ENCODE peak calls at places on chromosomes 4 and X, in eight cellular contexts. One of them, this sample, is unnamed.

GRCh38 chr4:99723555-99724450 is 66.2 kb upstream of the C4orf54 start:
- DNase-seq in DMS153: no peak
- DNase-seq in AG04450: peak
- DNase-seq in activated CD4-positive, alpha-beta T cell treated with anti-CD3 and anti-CD28 coated beads, Interleukin-2, amount 50 U/mL, for 4 hours: no peak
- DNase-seq in stimulated activated CD8-positive, alpha-beta memory T cell treated with anti-CD3 and anti-CD28 coated beads, Interleukin-7, amount 100 ng/mL, for 24 hours: no peak
- DNase-seq in IMR-90: peak
- DNase-seq in stimulated activated CD4-positive, alpha-beta T cell treated with anti-CD3 and anti-CD28 coated beads, Interleukin-4, amount 100 ng/mL, for 48 hours: no peak
- DNase-seq in naive thymus-derived CD8-positive, alpha-beta T cell: no peak
- DNase-seq in this sample: no peak

GRCh38 chrX:19899234-19899788 is 11.9 kb upstream of the SH3KBP1 start:
- DNase-seq in DMS153: no peak
- DNase-seq in AG04450: no peak
- DNase-seq in activated CD4-positive, alpha-beta T cell treated with anti-CD3 and anti-CD28 coated beads, Interleukin-2, amount 50 U/mL, for 4 hours: no peak
- DNase-seq in stimulated activated CD8-positive, alpha-beta memory T cell treated with anti-CD3 and anti-CD28 coated beads, Interleukin-7, amount 100 ng/mL, for 24 hours: no peak
- DNase-seq in IMR-90: no peak
- DNase-seq in stimulated activated CD4-positive, alpha-beta T cell treated with anti-CD3 and anti-CD28 coated beads, Interleukin-4, amount 100 ng/mL, for 48 hours: no peak
- DNase-seq in naive thymus-derived CD8-positive, alpha-beta T cell: no peak
- DNase-seq in this sample: no peak

GRCh38 chr4:42436950-42437349 is 39.7 kb downstream of the SHISA3 start:
- DNase-seq in DMS153: no peak
- DNase-seq in AG04450: no peak
- DNase-seq in activated CD4-positive, alpha-beta T cell treated with anti-CD3 and anti-CD28 coated beads, Interleukin-2, amount 50 U/mL, for 4 hours: no peak
- DNase-seq in stimulated activated CD8-positive, alpha-beta memory T cell treated with anti-CD3 and anti-CD28 coated beads, Interleukin-7, amount 100 ng/mL, for 24 hours: no peak
- DNase-seq in IMR-90: no peak
- DNase-seq in stimulated activated CD4-positive, alpha-beta T cell treated with anti-CD3 and anti-CD28 coated beads, Interleukin-4, amount 100 ng/mL, for 48 hours: no peak
- DNase-seq in naive thymus-derived CD8-positive, alpha-beta T cell: no peak
- DNase-seq in this sample: no peak

GRCh38 chr4:8706221-8707044 is 113.9 kb downstream of the CPZ start:
- DNase-seq in DMS153: no peak
- DNase-seq in AG04450: no peak
- DNase-seq in activated CD4-positive, alpha-beta T cell treated with anti-CD3 and anti-CD28 coated beads, Interleukin-2, amount 50 U/mL, for 4 hours: no peak
- DNase-seq in stimulated activated CD8-positive, alpha-beta memory T cell treated with anti-CD3 and anti-CD28 coated beads, Interleukin-7, amount 100 ng/mL, for 24 hours: no peak
- DNase-seq in IMR-90: no peak
- DNase-seq in stimulated activated CD4-positive, alpha-beta T cell treated with anti-CD3 and anti-CD28 coated beads, Interleukin-4, amount 100 ng/mL, for 48 hours: no peak
- DNase-seq in naive thymus-derived CD8-positive, alpha-beta T cell: no peak
- DNase-seq in this sample: no peak

GRCh38 chrX:2387614-2388239 is 113.0 kb downstream of the DHRSX start:
- DNase-seq in DMS153: no peak
- DNase-seq in AG04450: no peak
- DNase-seq in activated CD4-positive, alpha-beta T cell treated with anti-CD3 and anti-CD28 coated beads, Interleukin-2, amount 50 U/mL, for 4 hours: no peak
- DNase-seq in stimulated activated CD8-positive, alpha-beta memory T cell treated with anti-CD3 and anti-CD28 coated beads, Interleukin-7, amount 100 ng/mL, for 24 hours: no peak
- DNase-seq in IMR-90: peak
- DNase-seq in stimulated activated CD4-positive, alpha-beta T cell treated with anti-CD3 and anti-CD28 coated beads, Interleukin-4, amount 100 ng/mL, for 48 hours: no peak
- DNase-seq in naive thymus-derived CD8-positive, alpha-beta T cell: no peak
- DNase-seq in this sample: no peak

GRCh38 chrX:30806187-30806728 is 82.8 kb downstream of the TAB3 start:
- DNase-seq in DMS153: no peak
- DNase-seq in AG04450: no peak
- DNase-seq in activated CD4-positive, alpha-beta T cell treated with anti-CD3 and anti-CD28 coated beads, Interleukin-2, amount 50 U/mL, for 4 hours: no peak
- DNase-seq in stimulated activated CD8-positive, alpha-beta memory T cell treated with anti-CD3 and anti-CD28 coated beads, Interleukin-7, amount 100 ng/mL, for 24 hours: no peak
- DNase-seq in IMR-90: no peak
- DNase-seq in stimulated activated CD4-positive, alpha-beta T cell treated with anti-CD3 and anti-CD28 coated beads, Interleukin-4, amount 100 ng/mL, for 48 hours: no peak
- DNase-seq in naive thymus-derived CD8-positive, alpha-beta T cell: no peak
- DNase-seq in this sample: no peak

GRCh38 chr4:21769404-21770147 is 179.0 kb downstream of the KCNIP4 start:
- DNase-seq in DMS153: no peak
- DNase-seq in AG04450: no peak
- DNase-seq in activated CD4-positive, alpha-beta T cell treated with anti-CD3 and anti-CD28 coated beads, Interleukin-2, amount 50 U/mL, for 4 hours: no peak
- DNase-seq in stimulated activated CD8-positive, alpha-beta memory T cell treated with anti-CD3 and anti-CD28 coated beads, Interleukin-7, amount 100 ng/mL, for 24 hours: no peak
- DNase-seq in IMR-90: peak
- DNase-seq in stimulated activated CD4-positive, alpha-beta T cell treated with anti-CD3 and anti-CD28 coated beads, Interleukin-4, amount 100 ng/mL, for 48 hours: no peak
- DNase-seq in naive thymus-derived CD8-positive, alpha-beta T cell: no peak
- DNase-seq in this sample: no peak

GRCh38 chrX:16822723-16823122 is 36.5 kb downstream of the TXLNG start:
- DNase-seq in DMS153: no peak
- DNase-seq in AG04450: no peak
- DNase-seq in activated CD4-positive, alpha-beta T cell treated with anti-CD3 and anti-CD28 coated beads, Interleukin-2, amount 50 U/mL, for 4 hours: no peak
- DNase-seq in stimulated activated CD8-positive, alpha-beta memory T cell treated with anti-CD3 and anti-CD28 coated beads, Interleukin-7, amount 100 ng/mL, for 24 hours: no peak
- DNase-seq in IMR-90: peak
- DNase-seq in stimulated activated CD4-positive, alpha-beta T cell treated with anti-CD3 and anti-CD28 coated beads, Interleukin-4, amount 100 ng/mL, for 48 hours: no peak
- DNase-seq in naive thymus-derived CD8-positive, alpha-beta T cell: no peak
- DNase-seq in this sample: no peak

GRCh38 chr4:8123389-8123788 is 35.2 kb downstream of the ABLIM2 start:
- DNase-seq in DMS153: no peak
- DNase-seq in AG04450: no peak
- DNase-seq in activated CD4-positive, alpha-beta T cell treated with anti-CD3 and anti-CD28 coated beads, Interleukin-2, amount 50 U/mL, for 4 hours: no peak
- DNase-seq in stimulated activated CD8-positive, alpha-beta memory T cell treated with anti-CD3 and anti-CD28 coated beads, Interleukin-7, amount 100 ng/mL, for 24 hours: no peak
- DNase-seq in IMR-90: no peak
- DNase-seq in stimulated activated CD4-positive, alpha-beta T cell treated with anti-CD3 and anti-CD28 coated beads, Interleukin-4, amount 100 ng/mL, for 48 hours: no peak
- DNase-seq in naive thymus-derived CD8-positive, alpha-beta T cell: no peak
- DNase-seq in this sample: no peak

GRCh38 chr4:163738521-163738920 is 244.0 kb downstream of the TMA16 start:
- DNase-seq in DMS153: no peak
- DNase-seq in AG04450: no peak
- DNase-seq in activated CD4-positive, alpha-beta T cell treated with anti-CD3 and anti-CD28 coated beads, Interleukin-2, amount 50 U/mL, for 4 hours: no peak
- DNase-seq in stimulated activated CD8-positive, alpha-beta memory T cell treated with anti-CD3 and anti-CD28 coated beads, Interleukin-7, amount 100 ng/mL, for 24 hours: no peak
- DNase-seq in IMR-90: no peak
- DNase-seq in stimulated activated CD4-positive, alpha-beta T cell treated with anti-CD3 and anti-CD28 coated beads, Interleukin-4, amount 100 ng/mL, for 48 hours: no peak
- DNase-seq in naive thymus-derived CD8-positive, alpha-beta T cell: no peak
- DNase-seq in this sample: no peak

GRCh38 chr4:40621592-40622512 is 7.8 kb downstream of the RBM47 start:
- DNase-seq in DMS153: peak
- DNase-seq in AG04450: peak
- DNase-seq in activated CD4-positive, alpha-beta T cell treated with anti-CD3 and anti-CD28 coated beads, Interleukin-2, amount 50 U/mL, for 4 hours: no peak
- DNase-seq in stimulated activated CD8-positive, alpha-beta memory T cell treated with anti-CD3 and anti-CD28 coated beads, Interleukin-7, amount 100 ng/mL, for 24 hours: no peak
- DNase-seq in IMR-90: peak
- DNase-seq in stimulated activated CD4-positive, alpha-beta T cell treated with anti-CD3 and anti-CD28 coated beads, Interleukin-4, amount 100 ng/mL, for 48 hours: peak
- DNase-seq in naive thymus-derived CD8-positive, alpha-beta T cell: peak
- DNase-seq in this sample: no peak

GRCh38 chr4:148007303-148007702 is 275.4 kb downstream of the ARHGAP10 start:
- DNase-seq in DMS153: no peak
- DNase-seq in AG04450: peak
- DNase-seq in activated CD4-positive, alpha-beta T cell treated with anti-CD3 and anti-CD28 coated beads, Interleukin-2, amount 50 U/mL, for 4 hours: no peak
- DNase-seq in stimulated activated CD8-positive, alpha-beta memory T cell treated with anti-CD3 and anti-CD28 coated beads, Interleukin-7, amount 100 ng/mL, for 24 hours: no peak
- DNase-seq in IMR-90: peak
- DNase-seq in stimulated activated CD4-positive, alpha-beta T cell treated with anti-CD3 and anti-CD28 coated beads, Interleukin-4, amount 100 ng/mL, for 48 hours: no peak
- DNase-seq in naive thymus-derived CD8-positive, alpha-beta T cell: no peak
- DNase-seq in this sample: no peak

GRCh38 chrX:101203782-101204351 is 15.7 kb upstream of the DRP2 start:
- DNase-seq in DMS153: no peak
- DNase-seq in AG04450: no peak
- DNase-seq in activated CD4-positive, alpha-beta T cell treated with anti-CD3 and anti-CD28 coated beads, Interleukin-2, amount 50 U/mL, for 4 hours: no peak
- DNase-seq in stimulated activated CD8-positive, alpha-beta memory T cell treated with anti-CD3 and anti-CD28 coated beads, Interleukin-7, amount 100 ng/mL, for 24 hours: no peak
- DNase-seq in IMR-90: peak
- DNase-seq in stimulated activated CD4-positive, alpha-beta T cell treated with anti-CD3 and anti-CD28 coated beads, Interleukin-4, amount 100 ng/mL, for 48 hours: no peak
- DNase-seq in naive thymus-derived CD8-positive, alpha-beta T cell: no peak
- DNase-seq in this sample: no peak

GRCh38 chrX:153639177-153640044 is 7.6 kb upstream of the DUSP9 start:
- DNase-seq in DMS153: no peak
- DNase-seq in AG04450: no peak
- DNase-seq in activated CD4-positive, alpha-beta T cell treated with anti-CD3 and anti-CD28 coated beads, Interleukin-2, amount 50 U/mL, for 4 hours: no peak
- DNase-seq in stimulated activated CD8-positive, alpha-beta memory T cell treated with anti-CD3 and anti-CD28 coated beads, Interleukin-7, amount 100 ng/mL, for 24 hours: no peak
- DNase-seq in IMR-90: no peak
- DNase-seq in stimulated activated CD4-positive, alpha-beta T cell treated with anti-CD3 and anti-CD28 coated beads, Interleukin-4, amount 100 ng/mL, for 48 hours: no peak
- DNase-seq in naive thymus-derived CD8-positive, alpha-beta T cell: no peak
- DNase-seq in this sample: no peak

GRCh38 chr4:165347647-165348569 is 20.4 kb downstream of the MSMO1 start:
- DNase-seq in DMS153: no peak
- DNase-seq in AG04450: no peak
- DNase-seq in activated CD4-positive, alpha-beta T cell treated with anti-CD3 and anti-CD28 coated beads, Interleukin-2, amount 50 U/mL, for 4 hours: no peak
- DNase-seq in stimulated activated CD8-positive, alpha-beta memory T cell treated with anti-CD3 and anti-CD28 coated beads, Interleukin-7, amount 100 ng/mL, for 24 hours: no peak
- DNase-seq in IMR-90: no peak
- DNase-seq in stimulated activated CD4-positive, alpha-beta T cell treated with anti-CD3 and anti-CD28 coated beads, Interleukin-4, amount 100 ng/mL, for 48 hours: no peak
- DNase-seq in naive thymus-derived CD8-positive, alpha-beta T cell: no peak
- DNase-seq in this sample: no peak